ENCODE peak calls at places on chromosomes 16 and 17, in four cellular contexts. E is IMR-90, G is left ventricle myocardium inferior, T is heart right ventricle. P is an unnamed sample. For H3K27me3 and H3K36me3, the result is how much of the 10 kb centered on the place peaks cover.

GRCh38 chr17:66955821-66956220 is 8.7 kb upstream of the CACNG4 start:
- DNase-seq in G (no peak), E (no peak), T (no peak), P (no peak)

GRCh38 chr17:72775914-72776313 is 316.6 kb downstream of the SLC39A11 start:
- DNase-seq in T (no peak), G (no peak), E (no peak), P (no peak)

GRCh38 chr16:87389245-87389644 is 2.9 kb upstream of the MAP1LC3B start:
- DNase-seq in G (no peak), T (no peak), E (no peak), P (no peak)

GRCh38 chr17:3724373-3725077 is 822 bp downstream of the HASPIN start:
- DNase-seq in G (no peak), E (no peak), T (no peak), P (no peak)

GRCh38 chr17:66713533-66714042 is 121.3 kb upstream of the CACNG5 start:
- DNase-seq in T (no peak), G (no peak), E (no peak), P (no peak)

GRCh38 chr16:27740496-27741201 is 190.7 kb downstream of the KATNIP start:
- DNase-seq in G (no peak), T (no peak), E (no peak), P (peak)

GRCh38 chr17:57090560-57091185 is 5.6 kb downstream of the AKAP1 start:
- DNase-seq in T (no peak), E (peak), G (no peak), P (no peak)

GRCh38 chr16:15477802-15478201 is 43.4 kb downstream of the BMERB1 start:
- DNase-seq in E (peak), T (no peak), G (no peak), P (no peak)

GRCh38 chr16:57061084-57061905 is 31.1 kb upstream of the CPNE2 start:
- DNase-seq in T (peak), G (peak), E (peak), P (peak)

GRCh38 chr16:87441886-87442580 is 49.9 kb downstream of the MAP1LC3B start:
- DNase-seq in T (no peak), G (no peak), E (peak), P (no peak)

GRCh38 chr16:2840914-2841313 is 10.8 kb downstream of the ZG16B start:
- DNase-seq in E (no peak), G (peak), T (no peak), P (peak)

GRCh38 chr17:75319818-75320691 is 30.8 kb upstream of the SLC25A19 start:
- DNase-seq in G (no peak), T (no peak), E (peak), P (no peak)

GRCh38 chr17:57295526-57296023 is 39.3 kb downstream of the MSI2 start:
- DNase-seq in G (no peak), T (no peak), E (peak), P (no peak)

GRCh38 chr17:3691539-3692166 is 4.3 kb downstream of the P2RX5 start:
- DNase-seq in T (no peak), G (no peak), E (no peak), P (peak)

GRCh38 chr16:57862698-57863433 is 60.6 kb upstream of the KIFC3 start:
- DNase-seq in E (no peak), G (no peak), T (no peak), P (no peak)

GRCh38 chr16:85913141-85913601 is 14.2 kb downstream of the IRF8 start:
- DNase-seq in T (no peak), G (no peak), E (no peak), P (no peak)

GRCh38 chr16:12403746-12404658 is 399.7 kb downstream of the CPPED1 start:
- DNase-seq in E (no peak), G (no peak), T (no peak), P (peak)

GRCh38 chr17:49213399-49213798 is 2.9 kb downstream of the ABI3 start:
- DNase-seq in G (no peak), T (no peak), E (no peak), P (peak)

GRCh38 chr16:9670058-9670457 is 512.2 kb downstream of the GRIN2A start:
- DNase-seq in T (no peak), G (no peak), E (no peak), P (no peak)

GRCh38 chr17:75680431-75680830 is 13.3 kb downstream of the SAP30BP start:
- DNase-seq in E (no peak), T (no peak), G (no peak), P (no peak)

GRCh38 chr17:50688168-50688719 is 19.5 kb downstream of the ANKRD40 start:
- DNase-seq in E (no peak), G (no peak), T (no peak), P (no peak)

GRCh38 chr17:59366040-59366757 is 34.7 kb downstream of the YPEL2 start:
- DNase-seq in E (no peak), G (no peak), T (no peak), P (peak)

GRCh38 chr16:31148281-31148728 is 1.6 kb downstream of the PRSS36 start:
- DNase-seq in E (no peak), G (no peak), T (no peak), P (peak)

GRCh38 chr17:751269-752001 is 629 bp downstream of the GEMIN4 start:
- DNase-seq in T (no peak), G (peak), E (peak), P (peak)

GRCh38 chr16:11316331-11317015 is 28.8 kb upstream of the RMI2 start:
- DNase-seq in E (no peak), G (no peak), T (no peak), P (peak)

GRCh38 chr17:14297161-14297851 is 3.6 kb upstream of the HS3ST3B1 start:
- DNase-seq in G (peak), E (no peak), T (peak), P (peak)

GRCh38 chr17:46770818-46771600 is 47.5 kb downstream of the WNT3 start:
- DNase-seq in T (peak), G (peak), E (peak), P (peak)

GRCh38 chr16:72923757-72924156 is 124.2 kb downstream of the ZFHX3 start:
- DNase-seq in E (no peak), T (no peak), G (no peak), P (no peak)

GRCh38 chr16:54647216-54647615 is 283.4 kb upstream of the IRX5 start:
- DNase-seq in E (no peak), T (no peak), G (no peak), P (no peak)

GRCh38 chr17:2929881-2930533 is 133.4 kb downstream of the OR1D5 start:
- DNase-seq in G (peak), E (peak), T (no peak), P (peak)

GRCh38 chr16:30049871-30050270 is 15.7 kb upstream of the ALDOA start:
- DNase-seq in E (no peak), G (no peak), T (no peak), P (no peak)

GRCh38 chr17:8173056-8173870 is 2.9 kb downstream of the TMEM107 start:
- DNase-seq in G (peak), T (no peak), E (peak), P (peak)
- H3K4me3 ChIP-seq in G (peak), T (peak), E (peak), P (peak)

GRCh38 chr17:63519972-63520882 is 2.9 kb upstream of the KCNH6 start:
- DNase-seq in T (no peak), E (no peak), G (no peak), P (no peak)
- H3K27me3 ChIP-seq in T (under half), E (under half), G (half or more), P (under half)

GRCh38 chr17:17164156-17164555 is 42.0 kb downstream of the PLD6 start:
- DNase-seq in G (no peak), T (no peak), E (no peak), P (no peak)

GRCh38 chr17:17165666-17166308 is 40.3 kb downstream of the PLD6 start:
- DNase-seq in G (no peak), T (no peak), E (no peak), P (no peak)

GRCh38 chr17:17167356-17167755 is 38.8 kb downstream of the PLD6 start:
- DNase-seq in E (no peak), G (no peak), T (no peak), P (no peak)

GRCh38 chr17:17166446-17166845 is 39.7 kb downstream of the PLD6 start:
- DNase-seq in G (no peak), T (no peak), E (no peak), P (no peak)

DNA sequence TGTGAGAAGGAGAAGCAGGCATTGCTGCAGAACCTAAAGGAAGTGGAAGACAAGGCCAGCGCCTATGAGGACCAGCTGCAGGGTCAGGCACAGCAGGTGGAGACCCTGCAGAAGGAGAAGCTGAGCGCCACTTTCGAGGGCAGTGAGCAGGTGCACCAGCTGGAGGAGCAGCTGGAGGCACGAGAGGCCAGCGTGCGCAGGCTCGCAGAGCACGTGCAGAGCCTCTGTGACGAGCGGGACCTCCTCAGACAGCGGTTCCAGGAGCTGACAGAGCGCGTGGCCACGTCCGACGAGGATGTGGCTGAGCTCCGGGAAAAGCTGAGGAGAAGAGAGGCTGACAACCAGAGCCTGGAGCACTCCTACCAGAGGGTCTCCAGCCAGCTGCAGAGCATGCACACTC is 41.5 kb downstream of the PLD6 start:
- DNase-seq in E (no peak), T (no peak), G (no peak), P (no peak)
- H3K36me3 ChIP-seq in E (half or more), T (under half), G (half or more), P (under half)

GRCh38 chr17:28947639-28948038 is 3.7 kb downstream of the PHF12 start:
- DNase-seq in T (no peak), E (no peak), G (no peak), P (no peak)

GRCh38 chr17:28948342-28948741 is 3.0 kb downstream of the PHF12 start:
- DNase-seq in E (no peak), T (no peak), G (no peak), P (no peak)

GRCh38 chr17:28944343-28944742 is 7.0 kb downstream of the PHF12 start:
- DNase-seq in E (no peak), G (no peak), T (no peak), P (no peak)

GRCh38 chr17:28944862-28945741 is 6.2 kb downstream of the PHF12 start:
- DNase-seq in E (peak), T (no peak), G (no peak), P (no peak)

GRCh38 chr17:28946239-28946638 is 5.1 kb downstream of the PHF12 start:
- DNase-seq in T (no peak), E (peak), G (no peak), P (no peak)
- H3K4me3 ChIP-seq in T (no peak), E (no peak), G (no peak), P (no peak)

DNA sequence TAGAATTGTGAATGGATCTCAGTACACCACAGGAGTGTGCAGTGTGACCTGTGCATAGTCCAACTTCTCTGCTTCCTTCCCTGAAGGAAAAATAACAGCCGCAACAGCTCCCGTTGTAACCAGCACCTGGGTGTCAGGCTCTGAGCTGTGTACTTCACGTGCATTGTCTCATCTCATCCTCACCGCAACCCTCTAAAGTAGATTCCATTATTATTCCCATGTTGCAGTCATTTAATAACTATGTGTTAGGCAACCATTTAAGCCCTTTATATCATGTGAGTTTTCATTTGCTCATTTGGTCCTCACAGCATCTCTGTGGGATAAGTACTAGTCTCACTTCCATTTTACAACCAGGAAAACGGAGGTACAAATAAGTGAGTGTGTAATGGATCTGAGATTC is 247.0 kb upstream of the MAF start:
- DNase-seq in G (no peak), T (no peak), E (no peak), P (no peak)
- H3K27me3 ChIP-seq in G (under half), T (under half), E (under half), P (under half)

DNA sequence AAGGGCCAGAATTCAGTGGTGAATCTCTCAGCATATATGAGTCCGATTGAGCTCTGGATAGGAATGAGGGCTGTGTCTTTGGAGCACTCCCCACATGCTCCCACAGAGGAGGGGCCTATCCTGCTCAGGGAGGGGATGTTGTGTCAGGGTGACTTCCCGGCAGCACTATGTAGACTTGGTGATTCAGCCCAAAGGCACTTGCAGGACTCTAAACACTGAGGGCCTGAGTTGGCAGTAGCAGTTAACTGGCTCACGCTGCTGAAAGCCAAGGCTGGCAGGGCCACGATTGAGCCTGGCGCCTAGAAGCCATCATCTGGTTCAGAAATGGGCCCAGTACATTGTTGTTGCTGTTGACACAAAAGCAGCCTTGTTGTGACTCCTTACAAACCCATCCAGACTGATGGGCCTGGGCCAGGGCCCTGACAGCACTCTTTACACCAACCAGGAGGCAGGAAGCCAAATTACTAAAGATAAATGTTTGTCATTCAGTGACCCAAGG is 31.9 kb downstream of the NMT1 start:
- DNase-seq in T (peak), G (peak), E (peak), P (no peak)
- H3K36me3 ChIP-seq in T (under half), G (half or more), E (half or more), P (under half)

DNA sequence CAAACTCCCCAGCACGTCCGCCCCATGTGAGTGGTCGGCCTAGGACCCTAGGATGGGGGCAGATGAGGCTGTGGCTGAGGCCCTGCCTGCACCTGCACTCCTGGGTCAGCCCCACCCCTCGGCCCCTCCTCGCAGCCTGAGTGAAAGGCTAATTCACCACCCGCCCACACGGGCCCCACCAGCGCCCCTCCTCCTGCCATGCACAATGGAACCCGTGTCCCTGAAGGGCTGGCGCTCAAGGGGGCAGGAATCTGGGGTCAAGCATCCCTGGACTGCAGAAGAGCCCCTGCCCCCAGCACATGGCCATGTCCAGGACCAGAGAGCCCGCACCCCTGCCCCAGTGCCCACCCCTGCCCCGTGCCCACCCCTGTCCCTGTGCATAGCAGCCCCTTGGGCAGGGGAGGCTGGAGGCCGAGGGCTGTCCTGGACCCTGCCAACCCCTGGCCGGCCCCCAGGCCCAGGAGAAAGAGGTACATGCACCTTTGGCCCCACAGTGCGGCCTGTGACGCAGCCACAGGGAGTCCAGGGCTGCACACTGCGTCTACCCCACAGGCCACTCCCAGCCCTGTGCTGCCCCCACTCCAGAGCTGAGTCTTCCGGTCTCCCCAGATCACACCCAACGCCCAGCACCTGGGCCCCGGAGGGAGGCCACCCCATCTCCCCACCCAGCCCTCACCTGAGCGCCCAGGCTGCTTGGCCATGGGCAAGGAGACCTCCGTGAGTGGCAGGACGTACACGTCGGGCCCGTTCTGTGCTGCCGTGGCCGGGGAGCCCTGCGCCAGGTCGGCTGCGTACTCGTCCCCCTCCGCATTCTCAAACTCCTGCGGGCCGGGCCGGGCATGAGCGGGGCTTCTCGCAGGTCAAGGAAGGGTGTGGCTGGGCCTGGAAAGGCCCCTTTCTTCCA is 34.7 kb upstream of the PVALEF start:
- DNase-seq in T (no peak), E (no peak), G (no peak), P (peak)
- H3K4me3 ChIP-seq in T (no peak), E (no peak), G (no peak), P (no peak)

DNA sequence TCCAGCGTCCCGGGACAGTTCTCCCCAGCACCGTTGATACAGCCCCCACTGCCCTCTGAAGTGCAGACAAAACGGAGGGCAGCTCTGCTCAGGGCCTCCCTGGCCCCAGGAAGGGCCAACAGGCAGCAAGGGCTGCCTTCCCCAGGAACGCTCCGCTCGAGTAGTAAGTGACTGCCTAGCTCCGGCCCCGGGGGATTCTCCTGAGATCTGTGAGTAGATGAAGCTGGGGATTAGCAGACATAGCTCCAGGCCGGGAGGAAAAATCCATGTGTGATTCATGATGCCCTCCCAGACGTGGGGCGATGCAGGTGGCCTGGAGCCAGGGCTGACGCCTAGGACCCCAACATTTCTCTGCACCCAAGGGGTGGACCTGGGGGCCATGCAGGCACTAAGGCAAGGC is 85.3 kb downstream of the ENGASE start:
- DNase-seq in E (no peak), G (no peak), T (no peak), P (no peak)
- H3K27me3 ChIP-seq in E (under half), G (half or more), T (under half), P (under half)

GRCh38 chr17:30248786-30249185 is 13.3 kb upstream of the SLC6A4 start:
- DNase-seq in G (no peak), T (peak), E (no peak), P (no peak)
- H3K36me3 ChIP-seq in G (half or more), T (under half), E (under half), P (under half)

P was measured in H7.